ENCODE peak calls at places on chromosomes 7 and 10, in four cellular contexts. W is GM13976, X is GM04504, Y is NCI-H345. G is an unnamed sample.

GRCh38 chr7:41828911-41829310 is 126.0 kb upstream of the INHBA start:
- DNase-seq in W (no peak), X (no peak), Y (no peak), G (no peak)

GRCh38 chr7:134820778-134821177 is 41.3 kb downstream of the CALD1 start:
- DNase-seq in W (no peak), X (no peak), Y (no peak), G (no peak)

GRCh38 chr7:139523199-139523941 is at the start of gene CLEC2L:
- DNase-seq in W (no peak), X (no peak), Y (peak), G (peak)

GRCh38 chr10:1488970-1489548 is 248.3 kb downstream of the ADARB2 start:
- DNase-seq in W (peak), X (no peak), Y (peak), G (no peak)

GRCh38 chr7:137453356-137453755 is 109.8 kb upstream of the PTN start:
- DNase-seq in W (no peak), X (no peak), Y (peak), G (no peak)

GRCh38 chr10:63720072-63720537 is 198.9 kb downstream of the REEP3 start:
- DNase-seq in W (peak), X (no peak), Y (peak), G (peak)

GRCh38 chr7:117750612-117751563 is 122.4 kb downstream of the CTTNBP2 start:
- DNase-seq in W (no peak), X (no peak), Y (peak), G (no peak)

GRCh38 chr10:65993451-65993850 is 932.4 kb upstream of the LRRTM3 start:
- DNase-seq in W (no peak), X (no peak), Y (no peak), G (no peak)

GRCh38 chr7:12369072-12369471 is 34.6 kb downstream of the VWDE start:
- DNase-seq in W (no peak), X (no peak), Y (no peak), G (no peak)

GRCh38 chr7:46189255-46189790 is 268.3 kb upstream of the IGFBP3 start:
- DNase-seq in W (no peak), X (no peak), Y (no peak), G (no peak)

G was measured in NCI-H526 treated with DMSO at 0.1 percent for 48 hours.